ENCODE peak calls at places on chromosome 7, in ten cellular contexts. One of them, this sample, is unnamed.

GRCh38 chr7:155192961-155193640 is 104.6 kb upstream of the INSIG1 start:
- DNase-seq in RWPE1: no peak
- DNase-seq in AG09309: no peak
- DNase-seq in GM12865: no peak
- DNase-seq in prostate gland: no peak
- DNase-seq in colonic mucosa: no peak
- DNase-seq in activated CD8-positive, alpha-beta T cell treated with anti-CD3 and anti-CD28 coated beads for 36 hours: no peak
- DNase-seq in tibial nerve: no peak
- DNase-seq in AG10803: no peak
- DNase-seq in fibroblast of mammary gland: no peak
- DNase-seq in this sample: no peak

GRCh38 chr7:154769011-154769410 is 233.9 kb downstream of the PAXIP1 start:
- DNase-seq in AG10803: no peak
- DNase-seq in prostate gland: no peak
- DNase-seq in AG09309: no peak
- DNase-seq in activated CD8-positive, alpha-beta T cell treated with anti-CD3 and anti-CD28 coated beads for 36 hours: no peak
- DNase-seq in colonic mucosa: no peak
- DNase-seq in fibroblast of mammary gland: no peak
- DNase-seq in RWPE1: no peak
- DNase-seq in tibial nerve: no peak
- DNase-seq in GM12865: no peak
- DNase-seq in this sample: no peak

GRCh38 chr7:36514289-36515243 is 124.9 kb downstream of the ANLN start:
- DNase-seq in prostate gland: no peak
- DNase-seq in AG10803: no peak
- DNase-seq in AG09309: no peak
- DNase-seq in colonic mucosa: no peak
- DNase-seq in tibial nerve: no peak
- DNase-seq in fibroblast of mammary gland: no peak
- DNase-seq in GM12865: no peak
- DNase-seq in RWPE1: no peak
- DNase-seq in activated CD8-positive, alpha-beta T cell treated with anti-CD3 and anti-CD28 coated beads for 36 hours: no peak
- DNase-seq in this sample: no peak

GRCh38 chr7:142568430-142569097 is 180.7 kb upstream of the PRSS1 start:
- DNase-seq in fibroblast of mammary gland: peak; percentile 93
- DNase-seq in prostate gland: no peak
- DNase-seq in AG09309: peak; percentile 42
- DNase-seq in RWPE1: peak; percentile 70
- DNase-seq in AG10803: peak; percentile 79
- DNase-seq in colonic mucosa: no peak
- DNase-seq in activated CD8-positive, alpha-beta T cell treated with anti-CD3 and anti-CD28 coated beads for 36 hours: no peak
- DNase-seq in GM12865: no peak
- DNase-seq in tibial nerve: no peak
- DNase-seq in this sample: no peak

GRCh38 chr7:97298561-97298960 is 181.1 kb downstream of the SDHAF3 start:
- DNase-seq in GM12865: no peak
- DNase-seq in activated CD8-positive, alpha-beta T cell treated with anti-CD3 and anti-CD28 coated beads for 36 hours: no peak
- DNase-seq in fibroblast of mammary gland: peak; percentile 31
- DNase-seq in RWPE1: no peak
- DNase-seq in AG09309: no peak
- DNase-seq in colonic mucosa: no peak
- DNase-seq in prostate gland: no peak
- DNase-seq in tibial nerve: no peak
- DNase-seq in AG10803: no peak
- DNase-seq in this sample: no peak

GRCh38 chr7:157087646-157088045 is 51.1 kb upstream of the UBE3C start:
- DNase-seq in activated CD8-positive, alpha-beta T cell treated with anti-CD3 and anti-CD28 coated beads for 36 hours: no peak
- DNase-seq in fibroblast of mammary gland: no peak
- DNase-seq in AG09309: no peak
- DNase-seq in GM12865: no peak
- DNase-seq in colonic mucosa: no peak
- DNase-seq in AG10803: no peak
- DNase-seq in prostate gland: no peak
- DNase-seq in tibial nerve: no peak
- DNase-seq in RWPE1: no peak
- DNase-seq in this sample: no peak

GRCh38 chr7:31748084-31748483 is 61.1 kb downstream of the PPP1R17 start:
- DNase-seq in AG10803: no peak
- DNase-seq in prostate gland: no peak
- DNase-seq in AG09309: no peak
- DNase-seq in RWPE1: peak; percentile 25
- DNase-seq in activated CD8-positive, alpha-beta T cell treated with anti-CD3 and anti-CD28 coated beads for 36 hours: no peak
- DNase-seq in fibroblast of mammary gland: no peak
- DNase-seq in GM12865: no peak
- DNase-seq in tibial nerve: no peak
- DNase-seq in colonic mucosa: no peak
- DNase-seq in this sample: no peak

GRCh38 chr7:5598769-5599371 is 175.2 kb upstream of the TNRC18 start:
- DNase-seq in AG10803: no peak
- DNase-seq in colonic mucosa: no peak
- DNase-seq in activated CD8-positive, alpha-beta T cell treated with anti-CD3 and anti-CD28 coated beads for 36 hours: no peak
- DNase-seq in RWPE1: no peak
- DNase-seq in GM12865: peak; percentile 52
- DNase-seq in prostate gland: no peak
- DNase-seq in fibroblast of mammary gland: peak; percentile 55
- DNase-seq in AG09309: no peak
- DNase-seq in tibial nerve: no peak
- DNase-seq in this sample: no peak

GRCh38 chr7:7970620-7971307 is 2.2 kb downstream of the GLCCI1 start:
- DNase-seq in colonic mucosa: peak; percentile 21
- DNase-seq in RWPE1: no peak
- DNase-seq in GM12865: peak; percentile 45
- DNase-seq in AG09309: no peak
- DNase-seq in AG10803: no peak
- DNase-seq in prostate gland: no peak
- DNase-seq in fibroblast of mammary gland: no peak
- DNase-seq in activated CD8-positive, alpha-beta T cell treated with anti-CD3 and anti-CD28 coated beads for 36 hours: no peak
- DNase-seq in tibial nerve: no peak
- DNase-seq in this sample: no peak

GRCh38 chr7:159040912-159041711 is 103.6 kb downstream of the VIPR2 start:
- DNase-seq in tibial nerve: no peak
- DNase-seq in AG09309: no peak
- DNase-seq in colonic mucosa: peak; percentile 14
- DNase-seq in GM12865: no peak
- DNase-seq in AG10803: no peak
- DNase-seq in fibroblast of mammary gland: no peak
- DNase-seq in prostate gland: no peak
- DNase-seq in activated CD8-positive, alpha-beta T cell treated with anti-CD3 and anti-CD28 coated beads for 36 hours: no peak
- DNase-seq in RWPE1: no peak
- DNase-seq in this sample: no peak

GRCh38 chr7:12257582-12257981 is 46.5 kb downstream of the TMEM106B start:
- DNase-seq in fibroblast of mammary gland: peak; percentile 55
- DNase-seq in tibial nerve: no peak
- DNase-seq in activated CD8-positive, alpha-beta T cell treated with anti-CD3 and anti-CD28 coated beads for 36 hours: peak; percentile 38
- DNase-seq in GM12865: peak; percentile 86
- DNase-seq in AG10803: peak; percentile 9
- DNase-seq in RWPE1: no peak
- DNase-seq in colonic mucosa: no peak
- DNase-seq in prostate gland: no peak
- DNase-seq in AG09309: no peak
- DNase-seq in this sample: peak; percentile 63

GRCh38 chr7:27808626-27809025 is 68.7 kb downstream of the TAX1BP1 start:
- DNase-seq in activated CD8-positive, alpha-beta T cell treated with anti-CD3 and anti-CD28 coated beads for 36 hours: no peak
- DNase-seq in GM12865: no peak
- DNase-seq in fibroblast of mammary gland: peak; percentile 80
- DNase-seq in AG10803: peak; percentile 62
- DNase-seq in tibial nerve: no peak
- DNase-seq in RWPE1: peak; percentile 8
- DNase-seq in AG09309: peak; percentile 39
- DNase-seq in colonic mucosa: no peak
- DNase-seq in prostate gland: no peak
- DNase-seq in this sample: no peak

GRCh38 chr7:71886066-71886465 is 526.1 kb downstream of the CALN1 start:
- DNase-seq in fibroblast of mammary gland: no peak
- DNase-seq in tibial nerve: no peak
- DNase-seq in AG10803: no peak
- DNase-seq in colonic mucosa: no peak
- DNase-seq in activated CD8-positive, alpha-beta T cell treated with anti-CD3 and anti-CD28 coated beads for 36 hours: no peak
- DNase-seq in RWPE1: no peak
- DNase-seq in AG09309: no peak
- DNase-seq in GM12865: no peak
- DNase-seq in prostate gland: no peak
- DNase-seq in this sample: no peak

GRCh38 chr7:101363196-101363733 is 590 bp downstream of the COL26A1 start:
- DNase-seq in RWPE1: no peak
- DNase-seq in prostate gland: no peak
- DNase-seq in AG10803: no peak
- DNase-seq in AG09309: no peak
- DNase-seq in fibroblast of mammary gland: no peak
- DNase-seq in activated CD8-positive, alpha-beta T cell treated with anti-CD3 and anti-CD28 coated beads for 36 hours: no peak
- DNase-seq in tibial nerve: no peak
- DNase-seq in GM12865: no peak
- DNase-seq in colonic mucosa: no peak
- DNase-seq in this sample: peak; percentile 51

GRCh38 chr7:99409192-99409572 is 413 bp downstream of the BUD31 start:
- DNase-seq in prostate gland: no peak
- DNase-seq in GM12865: no peak
- DNase-seq in tibial nerve: no peak
- DNase-seq in activated CD8-positive, alpha-beta T cell treated with anti-CD3 and anti-CD28 coated beads for 36 hours: no peak
- DNase-seq in AG10803: no peak
- DNase-seq in colonic mucosa: no peak
- DNase-seq in fibroblast of mammary gland: no peak
- DNase-seq in AG09309: no peak
- DNase-seq in RWPE1: no peak
- DNase-seq in this sample: no peak
- TF ChIP-seq CTCF in prostate gland: no peak
- TF ChIP-seq CTCF in GM12865: no peak
- TF ChIP-seq CTCF in tibial nerve: no peak
- TF ChIP-seq CTCF in activated CD8-positive, alpha-beta T cell treated with anti-CD3 and anti-CD28 coated beads for 36 hours: no peak
- TF ChIP-seq CTCF in AG10803: no peak
- TF ChIP-seq CTCF in colonic mucosa: no peak
- TF ChIP-seq CTCF in fibroblast of mammary gland: no peak
- TF ChIP-seq CTCF in AG09309: no peak
- TF ChIP-seq CTCF in RWPE1: no peak
- TF ChIP-seq CTCF in this sample: no peak

DNA sequence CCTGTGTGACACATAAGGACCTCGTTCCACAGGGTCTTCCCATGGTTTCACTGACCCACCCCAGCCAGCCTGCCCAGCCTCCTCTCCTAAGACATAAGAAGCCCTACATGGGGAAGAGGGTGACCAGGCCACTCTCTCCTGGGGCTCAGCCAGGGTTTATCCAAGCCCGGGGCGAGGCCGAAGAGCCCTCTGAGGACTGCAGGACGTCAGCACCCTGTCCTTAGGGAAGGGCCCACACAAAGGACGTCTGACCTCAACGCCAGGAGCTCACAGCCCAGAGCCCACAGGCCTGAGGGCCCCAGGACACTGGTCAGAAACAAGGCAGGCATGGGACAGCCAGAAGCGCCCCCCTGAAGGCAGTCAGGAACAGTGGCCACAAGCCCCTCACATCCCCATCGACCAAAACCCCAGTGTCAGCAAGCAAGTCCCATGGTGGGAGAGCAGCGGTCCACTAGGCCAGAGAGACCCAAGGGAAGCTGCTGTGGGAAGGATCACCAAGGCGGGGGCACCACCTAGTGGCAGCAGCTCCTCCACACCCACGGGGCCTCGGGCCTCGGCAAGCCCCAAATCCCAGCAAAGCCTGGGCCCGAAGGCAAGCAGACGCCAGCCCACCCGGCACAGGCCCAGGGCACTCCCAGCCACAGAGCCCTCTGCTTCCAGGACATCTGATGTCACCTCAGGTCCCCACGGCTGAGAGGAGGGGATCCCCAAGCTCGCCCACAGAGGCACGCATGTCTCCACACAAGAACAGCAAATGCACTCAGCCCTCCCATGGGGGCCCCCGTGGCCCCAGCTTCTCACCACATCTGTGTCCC is 23.4 kb downstream of the MAD1L1 start:
- DNase-seq in AG10803: peak; percentile 78
- DNase-seq in RWPE1: peak; percentile 54
- DNase-seq in activated CD8-positive, alpha-beta T cell treated with anti-CD3 and anti-CD28 coated beads for 36 hours: peak; percentile 65
- DNase-seq in GM12865: peak; percentile 79
- DNase-seq in fibroblast of mammary gland: peak; percentile 69
- DNase-seq in colonic mucosa: peak; percentile 39
- DNase-seq in AG09309: peak; percentile 29
- DNase-seq in tibial nerve: peak; percentile 69
- DNase-seq in prostate gland: peak; percentile 61
- DNase-seq in this sample: peak; percentile 86
- TF ChIP-seq CTCF in AG10803: peak; percentile 87
- TF ChIP-seq CTCF in RWPE1: peak; percentile 74
- TF ChIP-seq CTCF in activated CD8-positive, alpha-beta T cell treated with anti-CD3 and anti-CD28 coated beads for 36 hours: peak; percentile 55
- TF ChIP-seq CTCF in GM12865: peak; percentile 74
- TF ChIP-seq CTCF in fibroblast of mammary gland: peak; percentile 77
- TF ChIP-seq CTCF in colonic mucosa: peak; percentile 38
- TF ChIP-seq CTCF in AG09309: peak; percentile 97
- TF ChIP-seq CTCF in tibial nerve: peak; percentile 49
- TF ChIP-seq CTCF in prostate gland: peak; percentile 85
- TF ChIP-seq CTCF in this sample: peak; percentile 85

DNA sequence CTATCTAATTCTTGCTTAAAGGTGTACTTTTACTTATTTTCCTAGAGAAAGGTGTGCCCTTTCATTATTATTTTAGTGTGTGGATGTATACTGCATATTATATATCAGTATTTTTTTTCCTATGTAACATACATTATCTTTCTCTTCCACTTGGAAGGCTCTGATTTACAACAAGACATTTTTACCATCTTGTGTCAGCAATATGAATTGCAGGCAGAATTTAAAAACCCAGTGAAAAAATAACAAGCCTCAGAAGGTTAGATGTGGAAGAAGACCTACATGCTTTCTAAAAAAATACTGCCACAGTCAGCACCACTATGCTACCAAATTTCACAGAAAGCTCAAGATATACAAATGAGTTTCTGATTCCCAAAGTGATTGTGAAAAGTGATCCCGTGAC is 327.7 kb upstream of the STEAP1 start:
- DNase-seq in RWPE1: no peak
- DNase-seq in tibial nerve: no peak
- DNase-seq in fibroblast of mammary gland: no peak
- DNase-seq in colonic mucosa: no peak
- DNase-seq in AG09309: no peak
- DNase-seq in activated CD8-positive, alpha-beta T cell treated with anti-CD3 and anti-CD28 coated beads for 36 hours: no peak
- DNase-seq in prostate gland: no peak
- DNase-seq in GM12865: no peak
- DNase-seq in AG10803: no peak
- DNase-seq in this sample: no peak
- TF ChIP-seq CTCF in RWPE1: no peak
- TF ChIP-seq CTCF in tibial nerve: no peak
- TF ChIP-seq CTCF in fibroblast of mammary gland: no peak
- TF ChIP-seq CTCF in colonic mucosa: no peak
- TF ChIP-seq CTCF in AG09309: no peak
- TF ChIP-seq CTCF in activated CD8-positive, alpha-beta T cell treated with anti-CD3 and anti-CD28 coated beads for 36 hours: no peak
- TF ChIP-seq CTCF in prostate gland: no peak
- TF ChIP-seq CTCF in GM12865: no peak
- TF ChIP-seq CTCF in AG10803: no peak
- TF ChIP-seq CTCF in this sample: no peak

DNA sequence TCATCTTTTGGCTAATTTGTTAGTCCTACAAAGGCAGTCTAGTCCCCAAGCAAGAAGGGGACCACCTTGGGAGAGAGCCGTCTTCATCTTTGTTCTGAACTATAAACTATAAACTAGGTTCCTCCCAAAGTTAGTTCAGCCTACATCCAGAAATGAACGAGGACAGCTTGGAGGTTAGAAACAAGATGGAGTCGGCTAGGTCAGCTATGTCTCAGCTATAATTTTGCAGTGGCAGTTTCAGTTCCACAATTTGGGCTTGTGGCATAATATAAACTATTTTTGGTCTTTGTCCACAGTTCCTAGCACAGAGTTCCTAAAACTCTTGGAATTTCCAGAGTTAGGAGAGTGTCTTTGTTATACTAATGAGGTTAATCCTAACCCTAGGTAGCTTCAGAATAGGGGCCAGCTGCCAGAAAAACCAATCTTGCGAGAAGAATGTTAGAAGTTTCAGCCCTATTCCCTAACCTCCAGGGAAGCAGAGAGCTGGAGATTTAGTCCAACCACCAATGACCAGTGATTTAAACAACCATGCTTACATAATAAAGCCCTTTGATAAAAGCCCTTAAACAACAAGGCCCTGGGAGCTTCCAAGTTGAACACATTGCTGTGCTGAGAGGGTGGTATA is 131.9 kb downstream of the AKR1D1 start:
- DNase-seq in activated CD8-positive, alpha-beta T cell treated with anti-CD3 and anti-CD28 coated beads for 36 hours: no peak
- DNase-seq in fibroblast of mammary gland: no peak
- DNase-seq in AG10803: no peak
- DNase-seq in RWPE1: no peak
- DNase-seq in colonic mucosa: no peak
- DNase-seq in prostate gland: no peak
- DNase-seq in tibial nerve: no peak
- DNase-seq in GM12865: no peak
- DNase-seq in AG09309: no peak
- DNase-seq in this sample: no peak
- TF ChIP-seq CTCF in activated CD8-positive, alpha-beta T cell treated with anti-CD3 and anti-CD28 coated beads for 36 hours: no peak
- TF ChIP-seq CTCF in fibroblast of mammary gland: no peak
- TF ChIP-seq CTCF in AG10803: no peak
- TF ChIP-seq CTCF in RWPE1: no peak
- TF ChIP-seq CTCF in colonic mucosa: no peak
- TF ChIP-seq CTCF in prostate gland: no peak
- TF ChIP-seq CTCF in tibial nerve: no peak
- TF ChIP-seq CTCF in GM12865: no peak
- TF ChIP-seq CTCF in AG09309: no peak
- TF ChIP-seq CTCF in this sample: no peak

This sample was measured in GM20000.